ENCODE peak calls at places on chromosomes 3 and 15, in six cellular contexts. S is psoas muscle, A is A549, R is EL, I is neural crest cell, H is NCI-H1105 treated with DMSO at 0.1 percent for 48 hours. N is an unnamed sample.

GRCh38 chr3:70488816-70489215 is 176.4 kb upstream of the MDFIC2 start:
- DNase-seq in S (no peak), A (no peak), R (no peak), I (no peak), H (no peak), N (no peak)

GRCh38 chr3:177615015-177615414 is 417.7 kb upstream of the TBL1XR1 start:
- DNase-seq in S (peak), A (peak), R (peak), I (no peak), H (peak), N (no peak)

GRCh38 chr3:155281892-155282291 is 11.6 kb downstream of the STRIT1 start:
- DNase-seq in S (no peak), A (no peak), R (peak), I (no peak), H (no peak), N (no peak)

GRCh38 chr3:42809202-42809601 is at the start of gene ACKR2:
- DNase-seq in S (no peak), A (no peak), R (no peak), I (no peak), H (no peak), N (no peak)

GRCh38 chr3:15478300-15478979 is 43.1 kb downstream of the COLQ start:
- DNase-seq in S (no peak), A (no peak), R (no peak), I (no peak), H (no peak), N (no peak)

GRCh38 chr3:48681974-48682610 is 3.6 kb downstream of the NCKIPSD start:
- DNase-seq in S (no peak), A (no peak), R (no peak), I (no peak), H (no peak), N (no peak)

GRCh38 chr3:31610700-31611275 is 78.1 kb downstream of the STT3B start:
- DNase-seq in S (no peak), A (peak), R (peak), I (no peak), H (no peak), N (no peak)

GRCh38 chr15:60381148-60381788 is 16.5 kb downstream of the ANXA2 start:
- DNase-seq in S (no peak), A (peak), R (peak), I (no peak), H (no peak), N (no peak)

GRCh38 chr15:73338058-73338457 is 30.7 kb downstream of the HCN4 start:
- DNase-seq in S (no peak), A (no peak), R (no peak), I (no peak), H (no peak), N (no peak)

GRCh38 chr3:26132942-26133341 is 343.1 kb downstream of the OXSM start:
- DNase-seq in S (no peak), A (no peak), R (no peak), I (no peak), H (no peak), N (no peak)

GRCh38 chr15:55348281-55348778 is 29.3 kb downstream of the PIGB start:
- DNase-seq in S (no peak), A (no peak), R (no peak), I (no peak), H (no peak), N (no peak)

GRCh38 chr3:143203848-143204247 is 84.3 kb downstream of the CHST2 start:
- DNase-seq in S (no peak), A (no peak), R (peak), I (no peak), H (no peak), N (no peak)

GRCh38 chr3:186883686-186884058 is 41.2 kb downstream of the ADIPOQ start:
- DNase-seq in S (no peak), A (no peak), R (no peak), I (no peak), H (no peak), N (no peak)

GRCh38 chr3:15427981-15428380 is 583 bp downstream of the EAF1 start:
- DNase-seq in S (no peak), A (no peak), R (no peak), I (no peak), H (no peak), N (no peak)

N was measured in stimulated activated CD8-positive, alpha-beta memory T cell treated with anti-CD3 and anti-CD28 coated beads, Interleukin-12 subunit alpha, Interleukin-12 subunit beta, amount 100 ng/mL, for 1 hour.